ENCODE peak calls at places on chromosomes 7 and 10, in seven cellular contexts. R is stimulated activated naive CD8-positive, alpha-beta T cell treated with anti-CD3 and anti-CD28 coated beads, Interleukin-15, Interleukin-2, amounts not matched to agents 100 U/mL and 50 U/mL, for 24 hours; F is activated T-cell treated with anti-CD3 and anti-CD28 coated beads for 1 hour; N is A549; W is endothelial cell; P is thoracic aorta; E is Peyer's patch. S is an unnamed sample.

GRCh38 chr7:55588976-55589604 is 16.8 kb upstream of the VOPP1 start:
- DNase-seq in R (no peak), F (no peak), N (peak; percentile 1), W (no peak), P (no peak), E (no peak), S (no peak)

GRCh38 chr10:28949005-28950004 is 272.0 kb downstream of the BAMBI start:
- DNase-seq in R (no peak), F (no peak), N (no peak), W (no peak), P (no peak), E (no peak), S (no peak)

GRCh38 chr10:16105082-16105481 is 244.8 kb upstream of the MINDY3 start:
- DNase-seq in R (no peak), F (no peak), N (no peak), W (no peak), P (no peak), E (no peak), S (no peak)

GRCh38 chr7:148262721-148263229 is 327.8 kb upstream of the C7orf33 start:
- DNase-seq in R (peak; percentile 77), F (peak; percentile 57), N (peak; percentile 56), W (peak; percentile 83), P (peak; percentile 16), E (peak; percentile 85), S (peak; percentile 65)

GRCh38 chr7:44959956-44960640 is 18.7 kb downstream of the MYO1G start:
- DNase-seq in R (peak; percentile 12), F (no peak), N (no peak), W (no peak), P (no peak), E (no peak), S (no peak)

GRCh38 chr10:75632750-75633462 is 201.5 kb downstream of the LRMDA start:
- DNase-seq in R (no peak), F (no peak), N (no peak), W (no peak), P (no peak), E (no peak), S (no peak)

GRCh38 chr10:114266521-114266920 is 27.5 kb downstream of the VWA2 start:
- DNase-seq in R (no peak), F (no peak), N (no peak), W (no peak), P (no peak), E (no peak), S (no peak)

GRCh38 chr7:98933321-98933720 is 55.0 kb downstream of the TRRAP start:
- DNase-seq in R (no peak), F (no peak), N (no peak), W (no peak), P (no peak), E (no peak), S (peak; percentile 13)

GRCh38 chr7:154390961-154391360 is 338.8 kb downstream of the DPP6 start:
- DNase-seq in R (no peak), F (no peak), N (no peak), W (no peak), P (no peak), E (no peak), S (no peak)

GRCh38 chr10:34116220-34116623 is 698.9 kb downstream of the PARD3 start:
- DNase-seq in R (no peak), F (no peak), N (no peak), W (no peak), P (no peak), E (no peak), S (no peak)

GRCh38 chr10:123011987-123012386 is 3.2 kb downstream of the ACADSB start:
- DNase-seq in R (no peak), F (no peak), N (no peak), W (no peak), P (no peak), E (no peak), S (no peak)

GRCh38 chr10:14712991-14713422 is 61.7 kb downstream of the FAM107B start:
- DNase-seq in R (no peak), F (no peak), N (no peak), W (no peak), P (no peak), E (no peak), S (no peak)

GRCh38 chr7:81956520-81956919 is 186.7 kb upstream of the HGF start:
- DNase-seq in R (no peak), F (no peak), N (peak; percentile 5), W (peak; percentile 22), P (no peak), E (no peak), S (peak; percentile 2)

GRCh38 chr7:142603870-142604448 is 145.3 kb upstream of the PRSS1 start:
- DNase-seq in R (peak; percentile 47), F (peak; percentile 27), N (peak; percentile 57), W (peak; percentile 62), P (no peak), E (peak; percentile 85), S (peak; percentile 58)

GRCh38 chr10:13571541-13571940 is 15.2 kb upstream of the PRPF18 start:
- DNase-seq in R (no peak), F (no peak), N (no peak), W (no peak), P (no peak), E (no peak), S (no peak)

GRCh38 chr10:3186365-3186764 is 13.8 kb upstream of the PITRM1 start:
- DNase-seq in R (peak; percentile 32), F (peak; percentile 17), N (no peak), W (no peak), P (no peak), E (no peak), S (no peak)

GRCh38 chr10:123136806-123137642 is 1.3 kb downstream of the HMX3 start:
- DNase-seq in R (peak; percentile 42), F (no peak), N (no peak), W (peak; percentile 44), P (no peak), E (no peak), S (no peak)

GRCh38 chr10:131723601-131724530 is 176.9 kb upstream of the PPP2R2D start:
- DNase-seq in R (no peak), F (no peak), N (no peak), W (no peak), P (no peak), E (peak; percentile 27), S (no peak)

GRCh38 chr7:2143450-2143849 is 89.3 kb downstream of the MAD1L1 start:
- DNase-seq in R (no peak), F (no peak), N (no peak), W (no peak), P (no peak), E (no peak), S (no peak)

GRCh38 chr10:112774210-112774609 is 175.8 kb upstream of the TCF7L2 start:
- DNase-seq in R (no peak), F (no peak), N (no peak), W (no peak), P (no peak), E (no peak), S (no peak)

GRCh38 chr7:119270045-119270464 is 1002.9 kb upstream of the KCND2 start:
- DNase-seq in R (peak; percentile 11), F (no peak), N (peak; percentile 3), W (peak; percentile 49), P (no peak), E (peak; percentile 53), S (no peak)

GRCh38 chr7:47239927-47240570 is 341.9 kb downstream of the TNS3 start:
- DNase-seq in R (no peak), F (no peak), N (no peak), W (no peak), P (no peak), E (no peak), S (no peak)

GRCh38 chr7:134669845-134670373 is 23.3 kb downstream of the BPGM start:
- DNase-seq in R (peak; percentile 68), F (peak; percentile 78), N (peak; percentile 72), W (peak; percentile 59), P (no peak), E (peak; percentile 75), S (no peak)

GRCh38 chr10:132335189-132336063 is 3.4 kb downstream of the LRRC27 start:
- DNase-seq in R (no peak), F (no peak), N (no peak), W (no peak), P (no peak), E (peak; percentile 54), S (no peak)

GRCh38 chr10:14414901-14415300 is 84.2 kb upstream of the FRMD4A start:
- DNase-seq in R (no peak), F (no peak), N (no peak), W (no peak), P (no peak), E (no peak), S (no peak)

GRCh38 chr7:46486264-46487206 is 565.5 kb upstream of the IGFBP3 start:
- DNase-seq in R (no peak), F (no peak), N (peak; percentile 6), W (no peak), P (peak; percentile 10), E (peak; percentile 78), S (no peak)

GRCh38 chr7:6026011-6026819 is 5.0 kb upstream of the ANKRD61 start:
- DNase-seq in R (peak; percentile 65), F (peak; percentile 67), N (peak; percentile 74), W (peak; percentile 49), P (peak; percentile 19), E (peak; percentile 89), S (no peak)

GRCh38 chr7:44077681-44078091 is 4.6 kb downstream of the POLM start:
- DNase-seq in R (no peak), F (no peak), N (no peak), W (no peak), P (no peak), E (peak; percentile 40), S (no peak)

GRCh38 chr10:70863470-70864160 is 24.8 kb downstream of the PCBD1 start:
- DNase-seq in R (no peak), F (no peak), N (no peak), W (no peak), P (no peak), E (no peak), S (no peak)

GRCh38 chr7:102097601-102098161 is 189.0 kb upstream of the SH2B2 start:
- DNase-seq in R (no peak), F (no peak), N (no peak), W (no peak), P (no peak), E (peak; percentile 57), S (no peak)

GRCh38 chr7:17239683-17240521 is 58.5 kb upstream of the AHR start:
- DNase-seq in R (no peak), F (no peak), N (peak; percentile 35), W (no peak), P (no peak), E (no peak), S (no peak)

GRCh38 chr7:83517026-83517700 is 131.8 kb downstream of the SEMA3E start:
- DNase-seq in R (no peak), F (no peak), N (no peak), W (no peak), P (no peak), E (no peak), S (no peak)

GRCh38 chr7:110964770-110965169 is 126.2 kb upstream of the LRRN3 start:
- DNase-seq in R (no peak), F (no peak), N (no peak), W (no peak), P (no peak), E (no peak), S (no peak)

GRCh38 chr10:101956105-101956504 is 99.9 kb downstream of the ARMH3 start:
- DNase-seq in R (no peak), F (no peak), N (no peak), W (no peak), P (no peak), E (no peak), S (no peak)

GRCh38 chr10:49690673-49691356 is 11.4 kb downstream of the C10orf53 start:
- DNase-seq in R (no peak), F (no peak), N (no peak), W (no peak), P (no peak), E (no peak), S (no peak)

GRCh38 chr7:108193593-108194498 is 63.7 kb upstream of the LAMB4 start:
- DNase-seq in R (no peak), F (no peak), N (no peak), W (no peak), P (no peak), E (no peak), S (no peak)